ENCODE peak calls at places on chromosomes 5 and 9, in four cellular contexts. M is lower leg skin, J is stomach, W is mesothelial cell of epicardium. V is an unnamed sample.

GRCh38 chr9:108468364-108468763 is 387.4 kb downstream of the ACTL7B start:
- DNase-seq in M (no peak), J (no peak), W (no peak), V (no peak)

GRCh38 chr5:43110606-43111170 is 10.0 kb upstream of the ZNF131 start:
- DNase-seq in J (no peak), M (no peak), W (no peak), V (no peak)

GRCh38 chr9:124257865-124258764 is at the start of gene NEK6:
- DNase-seq in M (no peak), J (peak; percentile 40), W (no peak), V (peak; percentile 56)

GRCh38 chr5:142080248-142080647 is 28.3 kb upstream of the NDFIP1 start:
- DNase-seq in W (no peak), M (peak; percentile 42), J (no peak), V (no peak)

GRCh38 chr5:174798411-174798930 is 74.1 kb downstream of the MSX2 start:
- DNase-seq in M (peak; percentile 29), W (no peak), J (no peak), V (no peak)

GRCh38 chr5:31656806-31657205 is 17.9 kb downstream of the PDZD2 start:
- DNase-seq in J (no peak), M (no peak), W (no peak), V (no peak)

GRCh38 chr5:13250450-13251291 is 693.8 kb downstream of the DNAH5 start:
- DNase-seq in W (no peak), M (no peak), J (no peak), V (no peak)

GRCh38 chr9:93039976-93040375 is 18.5 kb upstream of the SUSD3 start:
- DNase-seq in W (no peak), M (no peak), J (no peak), V (no peak)

GRCh38 chr5:145237843-145238242 is 597.3 kb downstream of the PRELID2 start:
- DNase-seq in J (peak; percentile 48), W (no peak), M (no peak), V (no peak)

GRCh38 chr9:120446681-120447080 is 133.3 kb downstream of the CDK5RAP2 start:
- DNase-seq in J (no peak), W (no peak), M (no peak), V (no peak)

GRCh38 chr9:36765077-36765390 is 192.3 kb downstream of the MELK start:
- DNase-seq in M (no peak), W (no peak), J (no peak), V (no peak)

GRCh38 chr9:114350636-114351396 is 21.1 kb downstream of the ORM2 start:
- DNase-seq in M (peak; percentile 67), J (no peak), W (no peak), V (no peak)

GRCh38 chr9:135606885-135607259 is 32.5 kb downstream of the GLT6D1 start:
- DNase-seq in W (no peak), J (peak; percentile 15), M (peak; percentile 42), V (no peak)

GRCh38 chr5:1874820-1875219 is 7.9 kb downstream of the IRX4 start:
- DNase-seq in W (no peak), M (no peak), J (no peak), V (no peak)

GRCh38 chr9:131562032-131562959 is 17.0 kb downstream of the PRRT1B start:
- DNase-seq in J (no peak), M (no peak), W (no peak), V (no peak)

GRCh38 chr5:66171349-66172344 is 27.5 kb downstream of the SREK1 start:
- DNase-seq in J (no peak), M (no peak), W (no peak), V (no peak)

GRCh38 chr5:5018560-5018935 is 121.6 kb upstream of the ADAMTS16 start:
- DNase-seq in J (no peak), M (no peak), W (no peak), V (no peak)

GRCh38 chr5:130400091-130400490 is 495.8 kb downstream of the CHSY3 start:
- DNase-seq in J (no peak), M (no peak), W (no peak), V (no peak)

GRCh38 chr5:547086-547924 is 23.1 kb upstream of the SLC9A3 start:
- DNase-seq in M (no peak), J (no peak), W (no peak), V (no peak)

GRCh38 chr9:15187589-15187988 is 119.4 kb downstream of the TTC39B start:
- DNase-seq in W (no peak), M (no peak), J (no peak), V (no peak)

GRCh38 chr9:125558453-125559084 is 148.4 kb downstream of the MAPKAP1 start:
- DNase-seq in W (no peak), J (peak; percentile 67), M (no peak), V (peak; percentile 25)

GRCh38 chr5:171850354-171850947 is 64.8 kb downstream of the SMIM23 start:
- DNase-seq in M (peak; percentile 59), W (no peak), J (no peak), V (no peak)
- TF ChIP-seq CTCF in M (no peak), W (no peak), J (no peak), V (no peak)

GRCh38 chr5:146595088-146595487 is 79.1 kb upstream of the GPR151 start:
- DNase-seq in M (no peak), J (no peak), W (no peak), V (no peak)
- TF ChIP-seq CTCF in M (no peak), J (no peak), W (no peak), V (no peak)

GRCh38 chr9:35162605-35163315 is 951 bp downstream of the UNC13B start:
- DNase-seq in W (no peak), M (no peak), J (no peak), V (no peak)

GRCh38 chr9:35163413-35163812 is 1.6 kb downstream of the UNC13B start:
- DNase-seq in W (no peak), J (no peak), M (no peak), V (no peak)

GRCh38 chr9:35158501-35159280 is 3.1 kb upstream of the UNC13B start:
- DNase-seq in W (no peak), J (no peak), M (no peak), V (no peak)

GRCh38 chr9:35164711-35165110 is 2.9 kb downstream of the UNC13B start:
- DNase-seq in J (no peak), M (no peak), W (no peak), V (no peak)

GRCh38 chr9:35161713-35162604 is at the start of gene UNC13B:
- DNase-seq in J (peak; percentile 97), W (peak; percentile 97), M (peak; percentile 99), V (peak; percentile 58)
- TF ChIP-seq CTCF in J (no peak), W (no peak), M (no peak), V (no peak)

GRCh38 chr5:3599283-3600105 is 3.9 kb downstream of the IRX1 start:
- DNase-seq in J (no peak), W (peak; percentile 58), M (peak; percentile 84), V (no peak)
- TF ChIP-seq CTCF in J (no peak), W (peak; percentile 36), M (no peak), V (no peak)

GRCh38 chr5:97425511-97425910 is 242.5 kb upstream of the RIOK2 start:
- DNase-seq in W (no peak), M (no peak), J (no peak), V (no peak)
- TF ChIP-seq CTCF in W (no peak), M (no peak), J (no peak), V (peak; percentile 9)

DNA sequence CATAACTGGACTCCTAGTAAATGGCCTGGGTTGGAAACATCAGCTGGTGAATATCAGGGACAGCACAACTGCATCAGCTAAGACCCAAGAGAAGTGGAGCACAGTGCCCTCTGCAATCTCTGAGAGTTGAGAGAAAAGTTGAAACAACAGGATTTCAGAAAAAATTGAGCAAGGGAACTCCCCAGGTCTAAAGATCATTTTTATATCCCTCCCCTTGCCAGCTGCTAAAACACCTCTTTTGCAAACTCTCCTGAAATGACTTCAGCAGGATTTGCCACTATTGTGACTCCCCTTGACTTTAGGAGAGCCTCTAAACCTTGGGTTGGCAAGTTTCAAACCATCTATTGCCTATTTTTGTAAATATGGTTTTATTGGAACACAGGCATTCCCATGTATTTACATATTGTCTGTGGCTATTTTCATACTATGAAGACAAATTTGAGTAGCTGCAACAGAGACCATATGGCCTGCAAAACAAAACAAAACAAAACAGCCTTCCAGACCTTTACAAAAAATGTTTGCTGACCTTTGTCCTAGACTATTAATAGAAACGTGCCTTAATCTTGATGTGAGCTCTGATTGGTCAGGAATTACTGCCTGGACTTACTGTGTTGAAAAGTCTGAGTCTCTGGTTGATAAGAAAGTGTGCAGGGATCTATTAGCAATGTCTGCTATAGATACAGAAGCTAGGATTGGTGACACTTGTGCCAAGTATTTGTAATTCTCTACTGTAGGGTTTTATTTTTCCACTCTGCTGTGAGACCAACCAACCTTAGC is 37.7 kb upstream of the PLPPR1 start:
- DNase-seq in M (no peak), J (no peak), W (no peak), V (no peak)
- TF ChIP-seq CTCF in M (no peak), J (no peak), W (no peak), V (no peak)

GRCh38 chr9:89536618-89537017 is 38.7 kb upstream of the SEMA4D start:
- DNase-seq in M (no peak), W (no peak), J (no peak), V (no peak)

GRCh38 chr9:89537166-89537565 is 39.3 kb upstream of the SEMA4D start:
- DNase-seq in M (no peak), J (no peak), W (no peak), V (no peak)

GRCh38 chr9:89535461-89535860 is 37.5 kb upstream of the SEMA4D start:
- DNase-seq in W (no peak), J (no peak), M (no peak), V (no peak)

GRCh38 chr9:89534888-89535287 is 37.0 kb upstream of the SEMA4D start:
- DNase-seq in W (no peak), J (no peak), M (no peak), V (no peak)

DNA sequence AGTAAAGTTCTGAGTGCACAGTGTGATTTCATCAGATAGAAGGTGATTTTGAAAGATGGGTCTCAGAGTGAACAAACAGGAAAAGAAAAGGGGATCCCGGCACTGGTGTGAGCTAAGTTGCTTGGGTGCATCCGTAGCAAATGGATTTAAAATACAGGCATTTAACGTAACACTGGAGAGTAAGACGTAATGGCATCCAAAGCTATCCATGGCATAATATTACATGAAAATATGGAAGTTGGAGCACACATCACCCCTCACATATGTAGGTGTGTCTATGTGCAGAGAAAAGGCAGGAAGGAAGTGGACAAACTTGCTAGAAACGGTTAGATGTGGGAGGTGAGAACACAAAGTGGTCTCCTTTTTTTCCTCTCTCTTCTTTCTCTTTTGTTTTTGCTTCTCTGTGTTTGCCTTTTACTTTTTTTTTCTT is 38.2 kb upstream of the SEMA4D start:
- DNase-seq in W (no peak), J (no peak), M (no peak), V (no peak)
- TF ChIP-seq CTCF in W (no peak), J (no peak), M (no peak), V (no peak)

GRCh38 chr5:168311061-168311566 is 19.7 kb downstream of the WWC1 start:
- DNase-seq in J (peak; percentile 51), M (no peak), W (no peak), V (no peak)
- TF ChIP-seq CTCF in J (no peak), M (no peak), W (no peak), V (no peak)

V was measured in natural killer cell.